ENCODE peak calls at places on chromosomes 12 and 14, in five cellular contexts. T is IMR-90, L is H1, X is heart left ventricle, I is right lobe of liver. G is an unnamed sample.

GRCh38 chr12:96889273-96889933 is 17.7 kb upstream of the NEDD1 start:
- DNase-seq in T (peak; percentile 76), L (no peak), X (no peak), I (no peak), G (no peak)

GRCh38 chr14:46472261-46472660 is 179.3 kb downstream of the RPL10L start:
- DNase-seq in T (no peak), L (no peak), X (no peak), I (no peak), G (no peak)

GRCh38 chr14:38866461-38866860 is 236.6 kb downstream of the SEC23A start:
- DNase-seq in T (no peak), L (no peak), X (no peak), I (no peak), G (no peak)

GRCh38 chr14:70177092-70177491 is 11.7 kb downstream of the SLC8A3 start:
- DNase-seq in T (no peak), L (no peak), X (no peak), I (no peak), G (no peak)

GRCh38 chr14:30252800-30253425 is 306.0 kb upstream of the G2E3 start:
- DNase-seq in T (peak; percentile 15), L (no peak), X (no peak), I (no peak), G (no peak)

GRCh38 chr12:113000433-113000832 is 22.1 kb downstream of the OAS2 start:
- DNase-seq in T (no peak), L (no peak), X (no peak), I (no peak), G (no peak)

GRCh38 chr12:50039151-50039835 is 14.0 kb upstream of the RACGAP1 start:
- DNase-seq in T (peak; percentile 78), L (peak; percentile 89), X (peak; percentile 80), I (peak; percentile 79), G (peak; percentile 92)

GRCh38 chr12:130441771-130442760 is 104.4 kb downstream of the PIWIL1 start:
- DNase-seq in T (no peak), L (no peak), X (no peak), I (no peak), G (no peak)

GRCh38 chr12:124848621-124849380 is 14.9 kb downstream of the SCARB1 start:
- DNase-seq in T (no peak), L (no peak), X (no peak), I (no peak), G (no peak)

GRCh38 chr12:103177624-103178023 is 220.2 kb downstream of the ASCL1 start:
- DNase-seq in T (no peak), L (no peak), X (no peak), I (no peak), G (no peak)

GRCh38 chr14:101102875-101103274 is 199.4 kb upstream of the RTL1 start:
- DNase-seq in T (no peak), L (no peak), X (no peak), I (peak; percentile 33), G (peak; percentile 14)

GRCh38 chr12:13094349-13094748 is 9.1 kb downstream of the GSG1 start:
- DNase-seq in T (peak; percentile 70), L (no peak), X (no peak), I (no peak), G (peak; percentile 42)

GRCh38 chr12:127052491-127053232 is 1214.3 kb upstream of the TMEM132C start:
- DNase-seq in T (peak; percentile 20), L (no peak), X (no peak), I (no peak), G (no peak)

GRCh38 chr12:2691001-2691339 is 103.8 kb upstream of the FKBP4 start:
- DNase-seq in T (peak; percentile 7), L (no peak), X (no peak), I (no peak), G (peak; percentile 60)

GRCh38 chr14:73325630-73326299 is 88.5 kb downstream of the PAPLN start:
- DNase-seq in T (no peak), L (no peak), X (no peak), I (no peak), G (no peak)

GRCh38 chr12:20885116-20885515 is 74.6 kb downstream of the SLCO1B3 start:
- DNase-seq in T (no peak), L (no peak), X (no peak), I (no peak), G (no peak)

GRCh38 chr12:13570005-13570694 is 373.6 kb downstream of the EMP1 start:
- DNase-seq in T (no peak), L (no peak), X (no peak), I (no peak), G (no peak)

GRCh38 chr14:52949711-52950409 is 990 bp downstream of the FERMT2 start:
- DNase-seq in T (peak; percentile 46), L (no peak), X (peak; percentile 28), I (no peak), G (peak; percentile 43)

GRCh38 chr14:35333797-35334743 is 41.9 kb downstream of the PSMA6 start:
- DNase-seq in T (no peak), L (no peak), X (no peak), I (no peak), G (no peak)

GRCh38 chr12:113088971-113089756 is 32.6 kb downstream of the DTX1 start:
- DNase-seq in T (no peak), L (no peak), X (no peak), I (no peak), G (no peak)

GRCh38 chr12:68963456-68963859 is 30.5 kb upstream of the CPM start:
- DNase-seq in T (no peak), L (no peak), X (no peak), I (no peak), G (no peak)

GRCh38 chr12:68792952-68793351 is 15.0 kb upstream of the MDM2 start:
- DNase-seq in T (peak; percentile 49), L (no peak), X (no peak), I (peak; percentile 28), G (no peak)

GRCh38 chr12:78584695-78585094 is 279.9 kb upstream of the SYT1 start:
- DNase-seq in T (peak; percentile 6), L (peak; percentile 49), X (no peak), I (peak; percentile 46), G (no peak)

GRCh38 chr14:44316647-44317432 is 190.2 kb downstream of the FSCB start:
- DNase-seq in T (peak; percentile 93), L (no peak), X (no peak), I (no peak), G (no peak)

GRCh38 chr14:51116682-51117081 is 21.8 kb upstream of the TRIM9 start:
- DNase-seq in T (no peak), L (no peak), X (no peak), I (no peak), G (no peak)

GRCh38 chr12:32134144-32134888 is 27.7 kb downstream of the BICD1 start:
- DNase-seq in T (peak; percentile 83), L (no peak), X (no peak), I (no peak), G (no peak)

GRCh38 chr12:20527396-20528154 is 159.2 kb downstream of the PDE3A start:
- DNase-seq in T (peak; percentile 90), L (no peak), X (no peak), I (no peak), G (no peak)

GRCh38 chr14:33846100-33846824 is 104.6 kb downstream of the EGLN3 start:
- DNase-seq in T (no peak), L (no peak), X (no peak), I (no peak), G (no peak)

GRCh38 chr14:33847066-33847465 is 103.8 kb downstream of the EGLN3 start:
- DNase-seq in T (no peak), L (no peak), X (no peak), I (no peak), G (no peak)

GRCh38 chr14:33848706-33849454 is 102.0 kb downstream of the EGLN3 start:
- DNase-seq in T (peak; percentile 10), L (peak; percentile 86), X (peak; percentile 69), I (peak; percentile 58), G (peak; percentile 82)

GRCh38 chr14:33849455-33849801 is 101.4 kb downstream of the EGLN3 start:
- DNase-seq in T (no peak), L (no peak), X (no peak), I (no peak), G (no peak)

DNA sequence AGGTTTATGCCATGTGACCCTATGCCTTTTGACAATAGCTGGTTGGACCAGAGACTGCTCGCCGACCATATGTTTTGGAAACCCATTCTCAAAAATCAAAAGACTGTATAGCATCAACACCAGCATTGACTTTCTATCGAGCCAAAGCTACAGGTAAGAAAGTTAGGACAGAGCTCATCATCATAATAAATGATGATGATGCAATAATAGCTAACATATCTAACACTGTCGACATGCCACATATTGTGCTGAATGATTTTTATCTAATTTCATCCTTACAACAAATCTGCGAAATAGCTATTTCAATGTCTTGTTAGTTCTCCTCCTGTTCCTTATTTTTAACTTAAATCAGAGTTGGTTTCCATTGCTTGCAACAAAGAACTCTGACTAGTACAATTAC is 102.9 kb downstream of the EGLN3 start:
- DNase-seq in T (no peak), L (no peak), X (no peak), I (no peak), G (no peak)
- H3K27ac ChIP-seq in T (no peak overlapping the region), L (no peak overlapping the region), X (no peak overlapping the region), I (no peak overlapping the region), G (no peak overlapping the region)

GRCh38 chr12:119208626-119209061 is 29.9 kb downstream of the HSPB8 start:
- DNase-seq in T (peak; percentile 38), L (no peak), X (peak; percentile 87), I (no peak), G (no peak)
- TF ChIP-seq POLR2A in T (no peak), L (no peak), X (no peak), I (no peak), G (no peak)

GRCh38 chr14:22483863-22484593 is 105.0 kb downstream of the DAD1 start:
- DNase-seq in T (no peak), L (no peak), X (no peak), I (no peak), G (no peak)

GRCh38 chr14:22485178-22485577 is 103.8 kb downstream of the DAD1 start:
- DNase-seq in T (no peak), L (no peak), X (no peak), I (no peak), G (no peak)

GRCh38 chr14:22482085-22482694 is 106.8 kb downstream of the DAD1 start:
- DNase-seq in T (no peak), L (no peak), X (no peak), I (no peak), G (no peak)

GRCh38 chr14:22482782-22483553 is 106.1 kb downstream of the DAD1 start:
- DNase-seq in T (no peak), L (no peak), X (no peak), I (no peak), G (no peak)

GRCh38 chr14:22484638-22485037 is 104.4 kb downstream of the DAD1 start:
- DNase-seq in T (no peak), L (no peak), X (peak; percentile 40), I (no peak), G (no peak)
- H3K4me1 ChIP-seq in T (no peaks in the 10 kb centered on the region), L (peaks cover 3% of the 10 kb centered on the region), X (peaks cover 74% of the 10 kb centered on the region), I (no peaks in the 10 kb centered on the region), G (no peaks in the 10 kb centered on the region)

GRCh38 chr12:120686151-120686689 is 729 bp upstream of the MLEC start:
- DNase-seq in T (peak; percentile 96), L (peak; percentile 90), X (peak; percentile 98), I (peak; percentile 99), G (peak; percentile 98)

GRCh38 chr12:120687570-120688289 is 781 bp downstream of the MLEC start:
- DNase-seq in T (no peak), L (no peak), X (peak; percentile 34), I (peak; percentile 63), G (peak; percentile 58)

GRCh38 chr12:120686690-120687569 is at the start of gene MLEC:
- DNase-seq in T (peak; percentile 93), L (peak; percentile 77), X (peak; percentile 99), I (peak; percentile 98), G (peak; percentile 99)

GRCh38 chr12:120688527-120689071 is 1.6 kb downstream of the MLEC start:
- DNase-seq in T (no peak), L (no peak), X (no peak), I (peak; percentile 61), G (peak; percentile 49)

GRCh38 chr12:120684523-120684932 is 2.4 kb upstream of the MLEC start:
- DNase-seq in T (peak; percentile 26), L (no peak), X (no peak), I (no peak), G (no peak)
- H3K27ac ChIP-seq in T (no peak overlapping the region), L (no peak overlapping the region), X (no peak overlapping the region), I (no peak overlapping the region), G (no peak overlapping the region)